ENCODE peak calls at places on chromosomes 12 and 14, in eight cellular contexts. One of them, this sample, is unnamed.

GRCh38 chr14:90575336-90575735 is 178.5 kb downstream of the CALM1 start:
- ATAC-seq in IMR-90: no peak
- ATAC-seq in upper lobe of left lung: no peak
- ATAC-seq in K562: no peak
- ATAC-seq in Right ventricle myocardium superior: no peak
- ATAC-seq in right cardiac atrium: no peak
- ATAC-seq in pancreas: no peak
- ATAC-seq in aorta: no peak
- ATAC-seq in this sample: no peak

GRCh38 chr12:13121568-13121967 is 18.1 kb upstream of the GSG1 start:
- ATAC-seq in IMR-90: no peak
- ATAC-seq in upper lobe of left lung: no peak
- ATAC-seq in K562: no peak
- ATAC-seq in Right ventricle myocardium superior: peak; percentile 56
- ATAC-seq in right cardiac atrium: peak; percentile 72
- ATAC-seq in pancreas: no peak
- ATAC-seq in aorta: no peak
- ATAC-seq in this sample: no peak

GRCh38 chr14:24665440-24665991 is 31.5 kb upstream of the GZMB start:
- ATAC-seq in IMR-90: no peak
- ATAC-seq in upper lobe of left lung: no peak
- ATAC-seq in K562: no peak
- ATAC-seq in Right ventricle myocardium superior: no peak
- ATAC-seq in right cardiac atrium: no peak
- ATAC-seq in pancreas: no peak
- ATAC-seq in aorta: no peak
- ATAC-seq in this sample: no peak

GRCh38 chr14:95233702-95234241 is 76.4 kb upstream of the DICER1 start:
- ATAC-seq in IMR-90: no peak
- ATAC-seq in upper lobe of left lung: no peak
- ATAC-seq in K562: no peak
- ATAC-seq in Right ventricle myocardium superior: peak; percentile 85
- ATAC-seq in right cardiac atrium: peak; percentile 86
- ATAC-seq in pancreas: peak; percentile 80
- ATAC-seq in aorta: no peak
- ATAC-seq in this sample: peak; percentile 39

GRCh38 chr14:34436960-34437728 is 24.9 kb downstream of the SPTSSA start:
- ATAC-seq in IMR-90: peak; percentile 12
- ATAC-seq in upper lobe of left lung: no peak
- ATAC-seq in K562: no peak
- ATAC-seq in Right ventricle myocardium superior: no peak
- ATAC-seq in right cardiac atrium: no peak
- ATAC-seq in pancreas: no peak
- ATAC-seq in aorta: no peak
- ATAC-seq in this sample: no peak

GRCh38 chr14:32559595-32559994 is 230.5 kb downstream of the AKAP6 start:
- ATAC-seq in IMR-90: no peak
- ATAC-seq in upper lobe of left lung: no peak
- ATAC-seq in K562: no peak
- ATAC-seq in Right ventricle myocardium superior: peak; percentile 66
- ATAC-seq in right cardiac atrium: peak; percentile 49
- ATAC-seq in pancreas: no peak
- ATAC-seq in aorta: no peak
- ATAC-seq in this sample: no peak

GRCh38 chr12:104079024-104079423 is 14.7 kb downstream of the HCFC2 start:
- ATAC-seq in IMR-90: no peak
- ATAC-seq in upper lobe of left lung: no peak
- ATAC-seq in K562: no peak
- ATAC-seq in Right ventricle myocardium superior: peak; percentile 89
- ATAC-seq in right cardiac atrium: no peak
- ATAC-seq in pancreas: no peak
- ATAC-seq in aorta: no peak
- ATAC-seq in this sample: no peak

GRCh38 chr12:122226366-122227222 is 742 bp upstream of the DIABLO start:
- ATAC-seq in IMR-90: no peak
- ATAC-seq in upper lobe of left lung: no peak
- ATAC-seq in K562: peak; percentile 81
- ATAC-seq in Right ventricle myocardium superior: no peak
- ATAC-seq in right cardiac atrium: no peak
- ATAC-seq in pancreas: no peak
- ATAC-seq in aorta: no peak
- ATAC-seq in this sample: no peak

GRCh38 chr14:24873551-24873950 is 176.4 kb downstream of the STXBP6 start:
- ATAC-seq in IMR-90: no peak
- ATAC-seq in upper lobe of left lung: no peak
- ATAC-seq in K562: no peak
- ATAC-seq in Right ventricle myocardium superior: peak; percentile 41
- ATAC-seq in right cardiac atrium: no peak
- ATAC-seq in pancreas: no peak
- ATAC-seq in aorta: no peak
- ATAC-seq in this sample: no peak

GRCh38 chr14:103385994-103386491 is 828 bp downstream of the MARK3 start:
- ATAC-seq in IMR-90: no peak
- ATAC-seq in upper lobe of left lung: no peak
- ATAC-seq in K562: peak; percentile 18
- ATAC-seq in Right ventricle myocardium superior: peak; percentile 11
- ATAC-seq in right cardiac atrium: peak; percentile 11
- ATAC-seq in pancreas: peak; percentile 29
- ATAC-seq in aorta: no peak
- ATAC-seq in this sample: no peak

GRCh38 chr14:99821519-99822165 is 28.4 kb downstream of the EML1 start:
- ATAC-seq in IMR-90: peak; percentile 76
- ATAC-seq in upper lobe of left lung: peak; percentile 62
- ATAC-seq in K562: peak; percentile 64
- ATAC-seq in Right ventricle myocardium superior: no peak
- ATAC-seq in right cardiac atrium: no peak
- ATAC-seq in pancreas: peak; percentile 64
- ATAC-seq in aorta: no peak
- ATAC-seq in this sample: no peak

GRCh38 chr12:130992448-130992847 is 38.7 kb downstream of the ADGRD1 start:
- ATAC-seq in IMR-90: no peak
- ATAC-seq in upper lobe of left lung: peak; percentile 91
- ATAC-seq in K562: no peak
- ATAC-seq in Right ventricle myocardium superior: no peak
- ATAC-seq in right cardiac atrium: no peak
- ATAC-seq in pancreas: no peak
- ATAC-seq in aorta: no peak
- ATAC-seq in this sample: no peak

GRCh38 chr12:68579254-68579653 is 31.4 kb upstream of the RAP1B start:
- ATAC-seq in IMR-90: no peak
- ATAC-seq in upper lobe of left lung: no peak
- ATAC-seq in K562: no peak
- ATAC-seq in Right ventricle myocardium superior: no peak
- ATAC-seq in right cardiac atrium: no peak
- ATAC-seq in pancreas: no peak
- ATAC-seq in aorta: no peak
- ATAC-seq in this sample: no peak

GRCh38 chr12:121451931-121452330 is 52.0 kb downstream of the RNF34 start:
- ATAC-seq in IMR-90: peak; percentile 57
- ATAC-seq in upper lobe of left lung: no peak
- ATAC-seq in K562: no peak
- ATAC-seq in Right ventricle myocardium superior: no peak
- ATAC-seq in right cardiac atrium: no peak
- ATAC-seq in pancreas: peak; percentile 36
- ATAC-seq in aorta: no peak
- ATAC-seq in this sample: no peak

GRCh38 chr12:130437555-130438242 is 100.0 kb downstream of the PIWIL1 start:
- ATAC-seq in IMR-90: no peak
- ATAC-seq in upper lobe of left lung: no peak
- ATAC-seq in K562: no peak
- ATAC-seq in Right ventricle myocardium superior: no peak
- ATAC-seq in right cardiac atrium: no peak
- ATAC-seq in pancreas: no peak
- ATAC-seq in aorta: no peak
- ATAC-seq in this sample: no peak

GRCh38 chr12:116002890-116003536 is 274.5 kb downstream of the MED13L start:
- ATAC-seq in IMR-90: no peak
- ATAC-seq in upper lobe of left lung: no peak
- ATAC-seq in K562: no peak
- ATAC-seq in Right ventricle myocardium superior: no peak
- ATAC-seq in right cardiac atrium: no peak
- ATAC-seq in pancreas: no peak
- ATAC-seq in aorta: no peak
- ATAC-seq in this sample: peak; percentile 72

GRCh38 chr12:57476162-57476992 is 3.3 kb downstream of the ARHGAP9 start:
- ATAC-seq in IMR-90: peak; percentile 8
- ATAC-seq in upper lobe of left lung: peak; percentile 40
- ATAC-seq in K562: no peak
- ATAC-seq in Right ventricle myocardium superior: peak; percentile 26
- ATAC-seq in right cardiac atrium: peak; percentile 5
- ATAC-seq in pancreas: peak; percentile 22
- ATAC-seq in aorta: peak; percentile 12
- ATAC-seq in this sample: peak; percentile 9

GRCh38 chr12:11580125-11580751 is 69.2 kb upstream of the ETV6 start:
- ATAC-seq in IMR-90: peak; percentile 81
- ATAC-seq in upper lobe of left lung: peak; percentile 61
- ATAC-seq in K562: no peak
- ATAC-seq in Right ventricle myocardium superior: peak; percentile 66
- ATAC-seq in right cardiac atrium: peak; percentile 67
- ATAC-seq in pancreas: peak; percentile 66
- ATAC-seq in aorta: peak; percentile 86
- ATAC-seq in this sample: peak; percentile 81

GRCh38 chr14:57884175-57884574 is 18.3 kb upstream of the SLC35F4 start:
- ATAC-seq in IMR-90: no peak
- ATAC-seq in upper lobe of left lung: no peak
- ATAC-seq in K562: no peak
- ATAC-seq in Right ventricle myocardium superior: no peak
- ATAC-seq in right cardiac atrium: no peak
- ATAC-seq in pancreas: no peak
- ATAC-seq in aorta: no peak
- ATAC-seq in this sample: no peak

GRCh38 chr14:91204657-91205056 is 39.8 kb downstream of the GPR68 start:
- ATAC-seq in IMR-90: no peak
- ATAC-seq in upper lobe of left lung: no peak
- ATAC-seq in K562: no peak
- ATAC-seq in Right ventricle myocardium superior: no peak
- ATAC-seq in right cardiac atrium: no peak
- ATAC-seq in pancreas: no peak
- ATAC-seq in aorta: no peak
- ATAC-seq in this sample: no peak

GRCh38 chr12:9051156-9051545 is 61.8 kb downstream of the KLRG1 start:
- ATAC-seq in IMR-90: no peak
- ATAC-seq in upper lobe of left lung: peak; percentile 32
- ATAC-seq in K562: no peak
- ATAC-seq in Right ventricle myocardium superior: peak; percentile 27
- ATAC-seq in right cardiac atrium: no peak
- ATAC-seq in pancreas: no peak
- ATAC-seq in aorta: no peak
- ATAC-seq in this sample: peak; percentile 31